ENCODE peak calls at places on chromosomes 7 and 10, in nine cellular contexts. I is ovary; N is esophagus squamous epithelium; W is adrenal gland; O is IMR-90; R is CD4-positive, alpha-beta T cell; A is AG09319; V is left ventricle myocardium inferior; S is testis. T is an unnamed sample.
A peak's percentile ranks its signal among the peaks of the same experiment; 100 is the strongest.

GRCh38 chr10:113528876-113529275 is 24.0 kb upstream of the HABP2 start:
- DNase-seq in I (no peak), N (no peak), W (no peak), O (no peak), R (no peak), A (no peak), V (no peak), S (no peak), T (no peak)

GRCh38 chr10:16828731-16829175 is 11.5 kb upstream of the RSU1 start:
- DNase-seq in I (no peak), N (no peak), W (peak; percentile 57), O (peak; percentile 83), R (no peak), A (no peak), V (peak; percentile 37), S (no peak), T (no peak)

GRCh38 chr7:115924398-115924797 is 106.2 kb downstream of the TFEC start:
- DNase-seq in I (no peak), N (no peak), W (no peak), O (no peak), R (no peak), A (no peak), V (no peak), S (no peak), T (no peak)

GRCh38 chr7:43700059-43700501 is 29.2 kb downstream of the COA1 start:
- DNase-seq in I (no peak), N (no peak), W (no peak), O (peak; percentile 82), R (no peak), A (peak; percentile 44), V (no peak), S (no peak), T (no peak)

GRCh38 chr7:88357295-88357694 is 50.6 kb upstream of the STEAP4 start:
- DNase-seq in I (no peak), N (no peak), W (peak; percentile 76), O (no peak), R (no peak), A (no peak), V (peak; percentile 19), S (peak; percentile 56), T (no peak)

GRCh38 chr10:132571565-132572544 is 34.3 kb downstream of the INPP5A start:
- DNase-seq in I (no peak), N (no peak), W (peak; percentile 92), O (peak; percentile 87), R (peak; percentile 34), A (no peak), V (no peak), S (no peak), T (no peak)

GRCh38 chr7:7323352-7323751 is 141.0 kb downstream of the C1GALT1 start:
- DNase-seq in I (no peak), N (no peak), W (no peak), O (no peak), R (no peak), A (no peak), V (no peak), S (no peak), T (no peak)

GRCh38 chr10:986881-987634 is 1.2 kb upstream of the GTPBP4 start:
- DNase-seq in I (no peak), N (no peak), W (peak; percentile 55), O (peak; percentile 86), R (no peak), A (no peak), V (no peak), S (no peak), T (no peak)

GRCh38 chr10:124946945-124947344 is 5.0 kb downstream of the ZRANB1 start:
- DNase-seq in I (no peak), N (no peak), W (no peak), O (no peak), R (no peak), A (no peak), V (no peak), S (no peak), T (no peak)

GRCh38 chr10:103569877-103570276 is 76.4 kb downstream of the NEURL1 start:
- DNase-seq in I (no peak), N (no peak), W (no peak), O (no peak), R (no peak), A (no peak), V (no peak), S (no peak), T (no peak)

GRCh38 chr10:103571656-103571975 is 78.1 kb downstream of the NEURL1 start:
- DNase-seq in I (no peak), N (no peak), W (no peak), O (no peak), R (no peak), A (no peak), V (no peak), S (no peak), T (no peak)

GRCh38 chr10:103568505-103568904 is 75.0 kb downstream of the NEURL1 start:
- DNase-seq in I (no peak), N (no peak), W (no peak), O (no peak), R (no peak), A (no peak), V (no peak), S (no peak), T (no peak)

GRCh38 chr10:103572597-103573321 is 79.3 kb downstream of the NEURL1 start:
- DNase-seq in I (no peak), N (no peak), W (no peak), O (peak; percentile 11), R (no peak), A (no peak), V (no peak), S (no peak), T (no peak)

GRCh38 chr10:103570844-103571655 is 77.5 kb downstream of the NEURL1 start:
- DNase-seq in I (no peak), N (no peak), W (no peak), O (no peak), R (no peak), A (no peak), V (no peak), S (no peak), T (no peak)
- TF ChIP-seq CTCF in I (no peak), N (no peak), W (no peak), O (no peak), R (no peak), A (no peak), V (no peak), S (no peak), T (no peak)

GRCh38 chr7:151864561-151864960 is 12.4 kb downstream of the PRKAG2 start:
- DNase-seq in I (no peak), N (no peak), W (no peak), O (no peak), R (no peak), A (no peak), V (no peak), S (no peak), T (no peak)

GRCh38 chr7:151865070-151865670 is 11.7 kb downstream of the PRKAG2 start:
- DNase-seq in I (no peak), N (no peak), W (no peak), O (no peak), R (no peak), A (no peak), V (no peak), S (no peak), T (no peak)

GRCh38 chr7:151862606-151863381 is 14.1 kb downstream of the PRKAG2 start:
- DNase-seq in I (no peak), N (no peak), W (no peak), O (no peak), R (no peak), A (no peak), V (no peak), S (no peak), T (no peak)

GRCh38 chr7:151863386-151864079 is 13.4 kb downstream of the PRKAG2 start:
- DNase-seq in I (no peak), N (no peak), W (no peak), O (no peak), R (no peak), A (no peak), V (no peak), S (no peak), T (no peak)

GRCh38 chr7:151864081-151864480 is 12.8 kb downstream of the PRKAG2 start:
- DNase-seq in I (peak; percentile 23), N (no peak), W (no peak), O (no peak), R (no peak), A (no peak), V (no peak), S (no peak), T (no peak)
- TF ChIP-seq CTCF in I (no peak), N (no peak), W (no peak), O (no peak), R (no peak), A (no peak), V (peak; percentile 37), S (no peak), T (no peak)

GRCh38 chr10:128739937-128740336 is 613.7 kb upstream of the MKI67 start:
- DNase-seq in I (no peak), N (no peak), W (no peak), O (no peak), R (no peak), A (no peak), V (no peak), S (no peak), T (no peak)
- TF ChIP-seq CTCF in I (no peak), N (no peak), W (no peak), O (no peak), R (no peak), A (no peak), V (no peak), S (no peak), T (no peak)

GRCh38 chr10:115049318-115049717 is 43.8 kb upstream of the ATRNL1 start:
- DNase-seq in I (no peak), N (no peak), W (no peak), O (no peak), R (no peak), A (no peak), V (no peak), S (no peak), T (no peak)
- TF ChIP-seq CTCF in I (no peak), N (no peak), W (no peak), O (no peak), R (no peak), A (no peak), V (no peak), S (no peak), T (no peak)

DNA sequence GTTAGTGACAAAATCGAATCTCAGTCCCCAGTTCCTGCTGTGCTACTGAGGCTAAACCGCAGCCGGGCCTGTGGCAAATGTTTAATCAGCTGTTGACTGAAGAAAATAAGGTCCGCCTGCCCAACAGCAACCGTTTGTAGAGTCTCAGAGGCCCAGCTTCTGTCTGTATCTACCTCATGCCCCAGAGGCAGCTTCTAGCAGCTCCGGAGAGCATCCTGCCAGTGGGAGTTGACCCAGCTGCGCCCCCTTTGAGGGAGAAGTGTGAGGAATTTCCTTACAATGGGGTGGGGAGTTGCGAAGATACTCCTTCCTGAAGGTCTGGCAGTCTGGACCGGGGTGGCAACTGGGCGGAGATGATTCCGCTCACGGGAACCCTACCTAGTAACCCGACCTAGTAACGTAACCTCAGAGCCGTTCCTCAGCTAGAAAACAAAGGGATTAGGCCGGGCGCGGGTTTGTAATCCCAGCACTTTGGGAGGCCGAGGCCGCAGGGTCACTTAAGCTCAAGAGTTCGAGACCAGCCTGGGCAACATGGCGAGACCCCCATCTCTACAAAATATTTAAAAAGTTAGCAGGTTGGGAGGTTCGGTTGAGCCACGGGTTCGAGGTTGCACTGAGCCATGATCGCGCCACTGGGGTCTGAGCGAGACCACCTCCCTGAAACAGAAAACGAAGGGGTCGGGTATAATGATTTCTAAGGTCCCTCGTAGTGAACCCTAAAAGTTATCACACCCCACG is 846 bp upstream of the ZNF775 start:
- DNase-seq in I (peak; percentile 77), N (no peak), W (peak; percentile 85), O (peak; percentile 57), R (peak; percentile 29), A (no peak), V (peak; percentile 55), S (no peak), T (peak; percentile 61)
- TF ChIP-seq CTCF in I (no peak), N (no peak), W (no peak), O (peak; percentile 28), R (no peak), A (peak; percentile 27), V (peak; percentile 13), S (no peak), T (no peak)

T was measured in mesothelial cell of epicardium.